ENCODE peak calls at places on chromosomes 6 and 20, in ten cellular contexts. K, Z, E, U, P, A, M, J, F and Y are unnamed samples. For H3K27me3, the result is how much of the 10 kb centered on the place peaks cover.

GRCh38 chr6:76420094-76420493 is 347.6 kb upstream of the IMPG1 start:
- DNase-seq in K (no peak), Z (no peak), E (no peak), U (no peak), P (no peak), A (no peak), M (no peak), J (no peak), F (no peak), Y (no peak)

GRCh38 chr20:24309596-24309995 is 159.8 kb upstream of the SYNDIG1 start:
- DNase-seq in K (no peak), Z (no peak), E (no peak), U (no peak), P (no peak), A (no peak), M (no peak), J (no peak), F (peak), Y (peak)

GRCh38 chr20:31707994-31708744 is 14.5 kb downstream of the BCL2L1 start:
- DNase-seq in K (peak), Z (no peak), E (no peak), U (peak), P (peak), A (peak), M (no peak), J (no peak), F (no peak), Y (no peak)

GRCh38 chr20:53040678-53041674 is 68.8 kb downstream of the TSHZ2 start:
- DNase-seq in K (peak), Z (peak), E (no peak), U (no peak), P (no peak), A (peak), M (no peak), J (no peak), F (peak), Y (peak)

GRCh38 chr20:49534314-49534713 is 33.6 kb downstream of the PTGIS start:
- DNase-seq in K (no peak), Z (peak), E (peak), U (peak), P (peak), A (no peak), M (peak), J (peak), F (no peak), Y (peak)

GRCh38 chr6:34723203-34723602 is 26.6 kb upstream of the ILRUN start:
- DNase-seq in K (no peak), Z (peak), E (no peak), U (no peak), P (no peak), A (no peak), M (no peak), J (no peak), F (no peak), Y (no peak)

GRCh38 chr6:55448446-55448845 is 121.2 kb downstream of the GFRAL start:
- DNase-seq in K (no peak), Z (peak), E (no peak), U (no peak), P (no peak), A (no peak), M (no peak), J (no peak), F (no peak), Y (no peak)

GRCh38 chr6:113329942-113330897 is 526.9 kb upstream of the MARCKS start:
- DNase-seq in K (no peak), Z (no peak), E (peak), U (no peak), P (no peak), A (no peak), M (no peak), J (no peak), F (no peak), Y (no peak)

GRCh38 chr20:24472426-24472825 is 3.0 kb downstream of the SYNDIG1 start:
- DNase-seq in K (no peak), Z (no peak), E (no peak), U (no peak), P (no peak), A (no peak), M (no peak), J (no peak), F (no peak), Y (no peak)

GRCh38 chr6:163572612-163573011 is 158.1 kb downstream of the QKI start:
- DNase-seq in K (no peak), Z (no peak), E (no peak), U (no peak), P (no peak), A (no peak), M (no peak), J (no peak), F (no peak), Y (no peak)

GRCh38 chr6:157126183-157127098 is 196.9 kb downstream of the TMEM242 start:
- DNase-seq in K (no peak), Z (no peak), E (no peak), U (no peak), P (no peak), A (no peak), M (no peak), J (no peak), F (peak), Y (no peak)

GRCh38 chr6:148037496-148037895 is 305.1 kb upstream of the SASH1 start:
- DNase-seq in K (no peak), Z (peak), E (no peak), U (no peak), P (no peak), A (no peak), M (no peak), J (no peak), F (no peak), Y (no peak)

GRCh38 chr20:35207950-35208611 is 18.4 kb upstream of the MMP24 start:
- DNase-seq in K (peak), Z (peak), E (peak), U (peak), P (peak), A (peak), M (peak), J (peak), F (no peak), Y (peak)

GRCh38 chr6:2695464-2696095 is 55.1 kb downstream of the MYLK4 start:
- DNase-seq in K (no peak), Z (peak), E (no peak), U (no peak), P (no peak), A (no peak), M (peak), J (peak), F (no peak), Y (peak)

GRCh38 chr6:132813173-132813856 is 1.1 kb upstream of the RPS12 start:
- DNase-seq in K (peak), Z (peak), E (peak), U (peak), P (peak), A (peak), M (peak), J (no peak), F (no peak), Y (peak)

GRCh38 chr6:96499781-96500180 is 21.8 kb upstream of the UFL1 start:
- DNase-seq in K (no peak), Z (no peak), E (no peak), U (no peak), P (no peak), A (no peak), M (no peak), J (no peak), F (no peak), Y (no peak)

GRCh38 chr6:110356778-110357177 is 1.4 kb downstream of the METTL24 start:
- DNase-seq in K (no peak), Z (no peak), E (no peak), U (no peak), P (no peak), A (no peak), M (no peak), J (no peak), F (no peak), Y (no peak)

GRCh38 chr6:18585032-18585573 is 198.0 kb downstream of the RNF144B start:
- DNase-seq in K (peak), Z (peak), E (no peak), U (no peak), P (no peak), A (peak), M (no peak), J (peak), F (peak), Y (peak)

GRCh38 chr6:42509765-42510164 is 54.1 kb upstream of the UBR2 start:
- DNase-seq in K (no peak), Z (no peak), E (no peak), U (no peak), P (no peak), A (no peak), M (peak), J (no peak), F (no peak), Y (no peak)

GRCh38 chr6:89951574-89952360 is 57.5 kb downstream of the GJA10 start:
- DNase-seq in K (no peak), Z (no peak), E (no peak), U (peak), P (no peak), A (no peak), M (no peak), J (no peak), F (no peak), Y (no peak)

GRCh38 chr20:23823621-23824324 is 2.8 kb downstream of the CST2 start:
- DNase-seq in K (no peak), Z (no peak), E (no peak), U (no peak), P (no peak), A (no peak), M (no peak), J (no peak), F (no peak), Y (no peak)

GRCh38 chr6:122400121-122400450 is 634 bp downstream of the HSF2 start:
- DNase-seq in K (no peak), Z (peak), E (no peak), U (no peak), P (peak), A (no peak), M (peak), J (no peak), F (no peak), Y (no peak)

GRCh38 chr20:11248691-11249178 is 574.9 kb upstream of the JAG1 start:
- DNase-seq in K (no peak), Z (no peak), E (no peak), U (no peak), P (no peak), A (no peak), M (no peak), J (no peak), F (no peak), Y (no peak)

GRCh38 chr6:127119361-127120108 is 1.1 kb downstream of the RSPO3 start:
- DNase-seq in K (no peak), Z (peak), E (no peak), U (peak), P (no peak), A (peak), M (peak), J (no peak), F (peak), Y (peak)

GRCh38 chr6:156427345-156427744 is 349.8 kb upstream of the ARID1B start:
- DNase-seq in K (peak), Z (peak), E (no peak), U (no peak), P (no peak), A (peak), M (no peak), J (no peak), F (peak), Y (peak)

GRCh38 chr20:373171-373890 is 7.2 kb upstream of the TRIB3 start:
- DNase-seq in K (peak), Z (peak), E (no peak), U (peak), P (peak), A (peak), M (no peak), J (peak), F (peak), Y (peak)

GRCh38 chr6:819122-819521 is 126.2 kb upstream of the EXOC2 start:
- DNase-seq in K (no peak), Z (no peak), E (no peak), U (no peak), P (no peak), A (no peak), M (no peak), J (no peak), F (no peak), Y (no peak)

GRCh38 chr6:150156460-150156859 is 13.6 kb downstream of the PPP1R14C start:
- DNase-seq in K (no peak), Z (no peak), E (no peak), U (no peak), P (no peak), A (no peak), M (no peak), J (no peak), F (peak), Y (peak)

GRCh38 chr6:12060780-12061619 is 48.9 kb downstream of the HIVEP1 start:
- DNase-seq in K (peak), Z (no peak), E (no peak), U (peak), P (peak), A (peak), M (peak), J (no peak), F (peak), Y (no peak)

GRCh38 chr6:50724381-50725124 is 11.2 kb downstream of the TFAP2D start:
- DNase-seq in K (no peak), Z (no peak), E (no peak), U (no peak), P (no peak), A (no peak), M (no peak), J (no peak), F (no peak), Y (no peak)
- H3K27me3 ChIP-seq in K (under half), Z (under half), E (under half), U (under half), P (under half), A (under half), M (under half), J (under half), F (half or more), Y (under half)

GRCh38 chr20:59025086-59025485 is 5.9 kb downstream of the TUBB1 start:
- DNase-seq in K (no peak), Z (no peak), E (no peak), U (no peak), P (no peak), A (no peak), M (no peak), J (no peak), F (no peak), Y (no peak)

GRCh38 chr20:59025511-59025910 is 6.3 kb downstream of the TUBB1 start:
- DNase-seq in K (no peak), Z (no peak), E (no peak), U (no peak), P (no peak), A (no peak), M (no peak), J (no peak), F (no peak), Y (no peak)

GRCh38 chr20:59028812-59029211 is 3.3 kb downstream of the ATP5F1E start:
- DNase-seq in K (no peak), Z (peak), E (no peak), U (no peak), P (no peak), A (no peak), M (no peak), J (no peak), F (no peak), Y (no peak)

GRCh38 chr20:59026904-59027745 is 5.0 kb downstream of the ATP5F1E start:
- DNase-seq in K (no peak), Z (no peak), E (no peak), U (no peak), P (no peak), A (no peak), M (no peak), J (no peak), F (no peak), Y (no peak)

DNA sequence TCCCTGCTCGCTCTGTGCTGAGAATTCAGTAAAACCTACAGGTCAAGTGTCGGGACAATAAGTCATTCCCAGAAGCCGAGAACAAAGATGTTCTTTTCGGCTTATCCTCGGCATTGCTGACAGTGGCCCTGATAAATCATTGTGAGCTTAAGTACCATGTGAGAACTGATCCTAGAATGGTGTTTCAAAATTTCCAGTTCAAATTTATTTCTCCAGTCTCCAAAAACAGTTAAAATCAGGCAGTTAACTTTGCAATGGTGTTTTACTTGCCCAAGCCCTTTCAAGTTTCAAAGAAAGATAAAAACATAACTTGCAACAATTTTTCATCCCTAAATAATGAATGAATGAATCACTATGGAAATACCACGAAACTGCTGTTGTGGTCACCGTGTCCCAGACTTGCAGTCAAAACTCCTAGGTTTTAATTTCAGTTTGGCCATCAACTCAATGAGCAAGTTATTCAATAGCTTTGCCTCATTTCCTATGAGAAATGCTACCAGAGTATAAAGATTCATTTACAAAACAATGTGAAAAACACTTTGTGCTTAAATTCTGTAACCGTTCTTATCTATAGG is 4.3 kb downstream of the ATP5F1E start:
- DNase-seq in K (no peak), Z (peak), E (no peak), U (no peak), P (no peak), A (no peak), M (no peak), J (no peak), F (no peak), Y (peak)
- H3K27me3 ChIP-seq in K (under half), Z (under half), E (under half), U (under half), P (under half), A (under half), M (under half), J (under half), F (under half), Y (under half)

GRCh38 chr20:8117636-8118413 is 14.2 kb upstream of the PLCB1 start:
- DNase-seq in K (no peak), Z (no peak), E (no peak), U (no peak), P (no peak), A (no peak), M (no peak), J (no peak), F (no peak), Y (no peak)
- H3K27me3 ChIP-seq in K (under half), Z (under half), E (under half), U (under half), P (under half), A (under half), M (under half), J (under half), F (under half), Y (under half)

DNA sequence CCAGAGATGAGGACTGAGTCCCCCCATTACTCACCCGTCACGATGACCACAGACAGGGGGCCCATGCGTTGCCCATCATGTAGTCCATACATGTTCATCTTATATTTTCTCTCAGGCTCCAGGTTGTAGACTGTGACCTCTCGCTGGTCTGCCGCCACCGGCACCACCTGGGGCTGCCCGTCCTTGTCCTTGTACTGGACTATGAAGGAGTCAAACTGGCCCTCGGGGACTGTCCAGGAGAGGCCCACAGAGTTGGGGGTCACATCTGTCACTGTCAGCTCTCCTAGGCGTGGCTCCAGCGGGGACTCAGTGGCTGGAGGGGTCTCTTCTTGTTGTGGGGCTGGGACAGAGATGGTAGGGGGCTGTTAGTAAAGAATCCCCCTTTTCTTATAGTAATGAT is 35.4 kb downstream of the CYP21A2 start:
- DNase-seq in K (no peak), Z (no peak), E (no peak), U (no peak), P (no peak), A (no peak), M (no peak), J (no peak), F (no peak), Y (no peak)
- H3K27me3 ChIP-seq in K (under half), Z (under half), E (under half), U (under half), P (under half), A (under half), M (under half), J (under half), F (under half), Y (under half)

DNA sequence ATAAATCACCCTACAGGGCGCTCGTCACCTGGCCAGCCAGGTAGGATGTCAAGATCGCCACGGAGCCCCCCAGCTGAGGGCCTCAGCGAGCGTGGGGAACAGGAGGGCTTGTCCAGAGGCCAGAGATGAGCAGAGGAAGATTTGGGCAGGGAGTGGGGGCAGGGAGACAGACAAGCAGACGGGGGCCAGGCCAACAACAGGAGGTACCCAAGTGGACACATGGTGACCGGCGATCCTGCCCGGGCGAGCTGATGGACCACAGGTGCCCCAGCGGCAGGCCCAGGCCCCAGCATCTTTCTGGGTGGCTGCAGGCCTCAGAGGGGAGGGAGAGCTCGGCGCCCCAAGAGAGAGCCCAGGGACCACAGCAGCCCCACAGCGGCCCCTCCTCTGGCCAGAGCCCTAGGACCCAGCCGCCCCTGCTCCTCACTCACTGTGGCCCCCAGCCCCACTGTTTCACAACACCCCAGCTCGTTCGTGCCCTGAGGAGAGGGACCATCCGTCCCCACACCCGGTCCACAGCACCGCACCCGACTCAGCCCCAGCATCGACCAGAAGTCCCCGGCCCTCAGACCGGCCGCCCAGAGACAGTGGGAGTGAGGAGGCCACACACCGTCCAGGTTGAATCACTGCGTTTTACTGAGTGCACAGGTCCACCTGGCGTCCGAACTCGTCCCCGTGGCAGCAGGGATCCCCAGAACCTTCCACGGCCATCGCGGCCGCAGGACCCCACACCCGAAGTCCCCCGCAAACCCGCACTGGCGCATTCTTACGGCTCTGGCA is 38.6 kb upstream of the CHRNA4 start:
- DNase-seq in K (no peak), Z (no peak), E (no peak), U (no peak), P (no peak), A (no peak), M (no peak), J (no peak), F (no peak), Y (no peak)
- H3K27me3 ChIP-seq in K (under half), Z (under half), E (under half), U (under half), P (under half), A (under half), M (under half), J (under half), F (under half), Y (under half)

GRCh38 chr20:56625837-56626236 is 3.3 kb upstream of the TFAP2C start:
- DNase-seq in K (no peak), Z (no peak), E (no peak), U (no peak), P (no peak), A (no peak), M (no peak), J (no peak), F (no peak), Y (no peak)
- H3K27me3 ChIP-seq in K (half or more), Z (under half), E (under half), U (under half), P (half or more), A (under half), M (under half), J (under half), F (under half), Y (under half)

GRCh38 chr20:61210862-61211261 is 41.2 kb upstream of the CDH4 start:
- DNase-seq in K (no peak), Z (no peak), E (no peak), U (no peak), P (no peak), A (no peak), M (no peak), J (no peak), F (no peak), Y (no peak)

DNA sequence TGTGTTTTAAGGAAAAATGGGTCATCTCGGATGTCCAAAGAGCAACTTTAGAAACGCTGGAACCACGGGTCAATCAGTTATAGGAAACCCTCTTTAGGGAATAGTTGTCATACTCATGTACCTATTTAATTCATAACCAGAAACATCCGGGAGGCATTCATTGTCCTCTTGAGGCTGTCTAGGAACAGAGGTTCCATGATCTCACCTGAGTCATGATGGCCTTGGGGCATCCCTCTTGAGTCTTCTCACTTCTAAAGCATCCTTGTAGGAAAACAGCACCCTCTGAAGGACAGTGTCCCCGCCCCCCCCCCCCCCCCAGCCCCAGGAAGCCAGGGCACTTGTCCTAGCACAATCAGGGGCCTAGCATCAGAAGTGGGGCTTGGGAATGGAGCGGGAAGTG is 46.3 kb upstream of the CDH4 start:
- DNase-seq in K (no peak), Z (no peak), E (no peak), U (no peak), P (no peak), A (no peak), M (no peak), J (no peak), F (peak), Y (peak)
- H3K27me3 ChIP-seq in K (under half), Z (under half), E (under half), U (under half), P (under half), A (under half), M (under half), J (under half), F (under half), Y (under half)

GRCh38 chr20:50982372-50982771 is 23.8 kb downstream of the MOCS3 start:
- DNase-seq in K (no peak), Z (peak), E (peak), U (no peak), P (no peak), A (no peak), M (no peak), J (no peak), F (peak), Y (peak)
- H3K27me3 ChIP-seq in K (under half), Z (under half), E (under half), U (under half), P (under half), A (under half), M (under half), J (under half), F (under half), Y (under half)